ENCODE peak calls at places on chromosomes 13 and 19, in six cellular contexts. R, G, F, O, D and P are unnamed samples. For H3K4me1, the result is how much of the 10 kb centered on the place peaks cover.

GRCh38 chr13:95298971-95299627 is 2.2 kb downstream of the ABCC4 start:
- DNase-seq in O (no peak), G (no peak), F (peak), R (no peak), D (no peak), P (no peak)

GRCh38 chr19:4806384-4806783 is 14.8 kb downstream of the FEM1A start:
- DNase-seq in G (no peak), R (no peak), F (no peak), D (no peak), O (no peak), P (no peak)

GRCh38 chr13:35534343-35534742 is 57.9 kb upstream of the MAB21L1 start:
- DNase-seq in F (no peak), R (no peak), D (no peak), G (no peak), O (no peak), P (no peak)

GRCh38 chr13:97621631-97622030 is 187.7 kb downstream of the RAP2A start:
- DNase-seq in O (no peak), R (no peak), G (no peak), D (no peak), F (no peak), P (no peak)

GRCh38 chr19:5926641-5927438 is 12.8 kb downstream of the CAPS start:
- DNase-seq in O (no peak), G (peak), D (peak), R (no peak), F (peak), P (no peak)

GRCh38 chr19:2634228-2634951 is 68.1 kb downstream of the GNG7 start:
- DNase-seq in D (peak), O (no peak), G (no peak), R (no peak), F (peak), P (peak)

GRCh38 chr13:32125221-32125621 is 93.6 kb downstream of the FRY start:
- DNase-seq in R (no peak), O (no peak), D (no peak), G (peak), F (peak), P (no peak)

GRCh38 chr13:38755792-38756191 is 68.9 kb downstream of the FREM2 start:
- DNase-seq in D (no peak), G (no peak), O (no peak), R (no peak), F (no peak), P (no peak)

GRCh38 chr19:29292146-29292545 is 79.2 kb upstream of the UQCRFS1 start:
- DNase-seq in G (no peak), R (no peak), D (no peak), O (no peak), F (no peak), P (no peak)

GRCh38 chr19:38505958-38506357 is 72.5 kb downstream of the RYR1 start:
- DNase-seq in F (no peak), G (no peak), D (no peak), R (no peak), O (no peak), P (no peak)

GRCh38 chr13:33202644-33203169 is 82.8 kb downstream of the STARD13 start:
- DNase-seq in R (no peak), O (no peak), G (no peak), F (no peak), D (no peak), P (no peak)
- H3K4me1 ChIP-seq in R (under half), O (under half), G (half or more), F (under half), D (half or more), P (under half)

DNA sequence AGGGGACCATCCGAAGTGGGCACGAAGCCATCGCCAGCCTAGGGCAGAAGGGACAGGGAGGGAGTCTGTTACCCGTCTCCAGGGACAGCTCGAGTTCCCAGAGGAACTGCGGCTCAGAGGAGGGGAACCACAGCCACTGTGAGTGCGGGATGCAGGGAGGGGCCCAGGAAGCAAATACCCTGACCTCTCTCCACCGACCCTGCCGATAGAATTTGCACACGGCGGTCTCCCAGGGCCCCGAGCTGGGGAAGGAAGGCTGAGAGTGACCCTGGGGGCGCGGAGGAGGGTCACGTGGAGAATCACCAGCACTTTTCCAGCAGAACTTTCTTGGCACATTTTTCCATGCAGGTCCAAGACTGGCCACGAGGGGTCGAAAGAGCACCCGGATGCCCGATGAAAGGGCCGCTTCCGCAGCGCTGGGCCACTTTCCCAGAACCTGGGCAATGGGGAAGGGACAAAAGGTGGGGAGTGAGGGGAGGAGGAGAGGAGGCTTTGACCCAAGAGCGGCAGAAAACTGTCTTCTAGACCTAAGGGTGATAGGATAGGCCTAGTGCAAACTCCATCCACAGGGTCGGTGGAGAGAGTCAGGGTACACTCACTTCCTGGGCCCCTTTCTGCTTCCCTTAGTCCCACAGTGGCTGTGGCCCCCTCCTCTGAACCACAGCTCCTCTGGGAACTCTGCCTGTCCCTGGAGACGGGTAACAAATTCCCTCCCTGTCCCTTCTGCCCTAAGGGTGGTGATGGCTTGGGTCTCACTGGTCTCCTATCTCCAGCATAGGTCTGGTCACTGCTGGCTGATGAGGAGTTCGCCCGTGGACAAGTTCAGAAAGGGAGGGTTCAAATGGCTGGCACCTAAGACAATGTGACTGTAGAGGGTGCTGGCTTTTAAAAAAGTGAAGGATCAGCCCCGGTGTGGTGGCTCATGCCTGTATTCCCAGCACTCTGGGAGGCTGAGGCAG is 5.3 kb upstream of the GPR4 start:
- DNase-seq in R (no peak), F (peak), O (no peak), D (peak), G (peak), P (peak)
- TF ChIP-seq CTCF in R (peak), F (peak), O (peak), D (peak), G (peak), P (peak)

DNA sequence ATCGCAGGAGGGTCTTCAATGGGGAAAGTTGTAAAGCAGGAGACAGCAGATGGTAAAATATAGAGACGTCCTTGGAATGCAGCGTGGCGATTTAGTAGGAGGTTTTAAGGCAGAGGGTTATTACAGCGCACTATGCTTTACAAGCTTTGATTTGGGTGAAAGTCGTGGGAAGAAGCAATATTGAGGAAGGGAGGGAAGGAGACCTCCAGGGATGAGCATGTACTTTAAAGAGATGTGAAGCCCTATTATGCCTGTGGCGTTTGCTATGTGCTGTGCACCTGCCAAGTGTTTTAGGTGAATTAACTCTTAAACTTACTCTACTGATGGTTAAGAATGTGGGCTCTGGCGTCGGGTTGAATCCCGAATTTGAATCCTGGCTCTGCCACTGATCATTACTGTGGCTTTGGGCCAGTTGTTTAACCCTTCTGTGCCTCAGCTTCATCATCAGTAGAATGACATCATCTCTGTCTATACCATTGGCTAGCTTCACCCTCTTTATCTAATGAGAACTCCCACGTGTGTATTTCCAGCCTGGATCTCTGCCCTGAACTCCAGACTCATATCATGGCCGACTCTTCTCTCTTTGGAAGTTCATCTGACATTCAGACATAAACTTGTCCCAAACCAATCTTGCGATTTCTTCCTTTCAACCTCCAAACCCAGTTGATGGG is 583 bp downstream of the CCDC61 start:
- DNase-seq in R (no peak), O (no peak), D (no peak), G (no peak), F (no peak), P (no peak)
- H3K4me1 ChIP-seq in R (under half), O (under half), D (under half), G (under half), F (under half), P (under half)

GRCh38 chr13:79548886-79549285 is 67.9 kb downstream of the NDFIP2 start:
- DNase-seq in D (no peak), O (no peak), F (peak), G (no peak), R (no peak), P (no peak)
- TF ChIP-seq CTCF in D (peak), O (no peak), F (peak), G (peak), R (peak), P (no peak)

GRCh38 chr19:41310031-41310831 is at the start of gene CCDC97:
- DNase-seq in O (peak), R (no peak), D (peak), G (peak), F (peak), P (peak)

GRCh38 chr19:41307090-41307875 is 2.7 kb upstream of the CCDC97 start:
- DNase-seq in F (no peak), O (no peak), D (no peak), G (no peak), R (no peak), P (no peak)

GRCh38 chr19:41307954-41308449 is 2.0 kb upstream of the CCDC97 start:
- DNase-seq in G (no peak), D (no peak), F (no peak), R (no peak), O (no peak), P (peak)

GRCh38 chr19:41309225-41310030 is 544 bp upstream of the CCDC97 start:
- DNase-seq in R (no peak), F (peak), G (no peak), D (no peak), O (no peak), P (no peak)

DNA sequence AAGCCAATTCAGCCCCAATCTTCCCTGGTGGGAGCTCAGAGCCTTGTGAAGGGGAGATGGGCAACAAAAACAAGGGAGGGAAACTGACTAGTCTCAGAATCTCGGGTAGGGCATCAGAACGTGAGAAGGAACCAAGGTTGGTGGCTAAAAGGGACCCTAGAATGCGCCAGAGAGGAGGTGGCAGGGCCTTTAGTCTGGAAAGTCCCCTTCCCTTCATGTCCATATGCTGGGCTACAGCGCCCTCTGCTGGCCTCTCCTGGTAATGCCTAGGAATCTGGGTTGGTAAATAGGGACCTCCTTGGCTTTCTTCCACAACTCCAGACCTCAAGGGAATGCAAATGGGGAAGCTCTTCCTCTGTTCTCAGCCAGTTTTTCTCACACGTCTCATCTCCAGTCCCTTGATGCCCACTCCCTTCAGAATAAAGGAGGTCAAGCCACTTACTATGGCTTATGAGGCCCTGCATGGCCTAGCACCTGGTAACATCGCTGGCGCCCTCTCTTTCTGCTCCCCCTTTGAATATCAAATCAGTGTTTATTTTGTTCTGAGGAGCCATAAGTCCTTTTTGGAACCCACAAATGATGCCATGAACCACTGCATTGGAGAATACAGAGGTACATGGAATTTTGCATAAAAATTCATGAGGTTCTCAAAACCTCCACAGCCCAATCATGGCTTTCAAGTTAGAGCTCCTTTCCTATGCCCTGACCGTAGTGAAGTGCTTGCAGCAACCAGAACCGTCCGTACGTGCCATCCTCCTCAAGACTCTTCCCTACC is 1.3 kb upstream of the CCDC97 start:
- DNase-seq in F (peak), D (peak), R (peak), O (peak), G (peak), P (peak)
- H3K4me1 ChIP-seq in F (under half), D (half or more), R (under half), O (half or more), G (half or more), P (half or more)

DNA sequence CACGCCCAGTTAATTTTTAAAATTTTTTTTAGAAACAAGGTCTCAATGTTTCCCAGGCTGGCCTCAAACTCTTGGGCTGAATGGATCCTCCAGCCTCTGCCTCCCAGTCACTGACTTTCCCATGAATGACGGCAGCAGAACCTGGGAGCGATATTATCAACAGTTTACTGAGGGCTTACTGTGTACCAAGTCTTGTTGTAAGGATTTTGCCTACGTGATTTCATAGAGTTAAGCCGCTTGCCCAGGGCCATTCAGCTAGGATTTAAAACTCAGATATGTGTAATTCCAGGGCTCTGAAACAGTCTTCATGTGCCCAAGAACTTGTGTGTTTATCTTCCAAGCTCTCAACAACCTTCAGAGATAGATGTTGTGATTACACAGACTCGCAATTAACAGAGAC is 6.0 kb upstream of the KXD1 start:
- DNase-seq in F (no peak), O (no peak), D (no peak), R (no peak), G (no peak), P (no peak)
- TF ChIP-seq CTCF in F (no peak), O (no peak), D (no peak), R (no peak), G (no peak), P (no peak)

DNA sequence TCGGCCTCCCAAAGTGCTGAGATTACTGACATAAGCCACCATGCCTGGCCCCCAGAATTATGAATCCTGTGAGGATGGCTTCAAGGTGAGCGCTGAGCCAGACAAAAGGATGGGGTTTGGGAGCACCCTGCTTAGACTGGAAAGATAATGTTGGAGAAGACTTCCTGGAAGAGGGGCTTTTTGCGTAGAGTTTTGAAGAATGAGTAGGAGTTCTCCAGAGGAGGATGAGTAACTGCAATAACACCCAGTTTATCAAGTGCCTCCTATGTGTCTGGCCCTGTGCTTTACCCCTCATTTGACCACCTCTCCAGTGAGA is 641 bp upstream of the GDF15 start:
- DNase-seq in D (no peak), F (no peak), G (no peak), R (no peak), O (no peak), P (no peak)
- H3K4me1 ChIP-seq in D (under half), F (under half), G (under half), R (under half), O (under half), P (under half)

GRCh38 chr19:11587302-11587972 is 9.8 kb upstream of the ZNF627 start:
- DNase-seq in F (peak), R (no peak), O (peak), G (peak), D (peak), P (peak)
- TF ChIP-seq CTCF in F (peak), R (peak), O (peak), G (peak), D (peak), P (peak)